ENCODE peak calls at places on chromosomes 3 and 15, in ten cellular contexts. U is A673; N is GM23248; R is mesendoderm; J is heart right ventricle; Y is DND-41; T is CD4-positive, alpha-beta memory T cell; X is ovary; M is NT2/D1; H is Peyer's patch. F is an unnamed sample.
A peak's percentile ranks its signal among the peaks of the same experiment; 100 is the strongest.

GRCh38 chr15:83846847-83847246 is 192.9 kb downstream of the ADAMTSL3 start:
- DNase-seq in Y (no peak), R (no peak), M (no peak), H (no peak), X (no peak), J (no peak), T (no peak), U (no peak), N (peak; percentile 88), F (no peak)

GRCh38 chr3:45781271-45781670 is 15.1 kb downstream of the SLC6A20 start:
- DNase-seq in N (no peak), T (no peak), U (no peak), Y (peak; percentile 1), R (no peak), H (no peak), J (no peak), M (no peak), X (no peak), F (no peak)

GRCh38 chr15:70387993-70388392 is 290.3 kb upstream of the TLE3 start:
- DNase-seq in N (no peak), Y (no peak), H (no peak), R (no peak), J (no peak), T (no peak), U (no peak), X (no peak), M (no peak), F (no peak)

GRCh38 chr3:112979244-112979832 is 4.4 kb upstream of the CD200R1 start:
- DNase-seq in N (peak; percentile 65), X (no peak), H (no peak), U (peak; percentile 46), J (no peak), M (no peak), Y (no peak), R (peak; percentile 40), T (peak; percentile 67), F (no peak)

GRCh38 chr3:138371070-138371950 is 22.9 kb downstream of the MRAS start:
- DNase-seq in T (no peak), Y (no peak), H (no peak), X (no peak), M (no peak), J (no peak), U (no peak), N (no peak), R (no peak), F (no peak)

GRCh38 chr3:58536501-58537411 is at the start of gene ACOX2:
- DNase-seq in J (peak; percentile 74), N (peak; percentile 81), H (peak; percentile 67), Y (no peak), U (no peak), M (no peak), T (no peak), X (peak; percentile 78), R (no peak), F (peak; percentile 83)

GRCh38 chr3:129576514-129577345 is 29.7 kb downstream of the PLXND1 start:
- DNase-seq in R (no peak), Y (peak; percentile 81), T (peak; percentile 84), M (no peak), N (no peak), X (no peak), U (no peak), J (peak; percentile 58), H (no peak), F (peak; percentile 69)

GRCh38 chr3:49805884-49806701 is 3.0 kb downstream of the INKA1 start:
- DNase-seq in M (no peak), T (no peak), X (peak; percentile 61), Y (peak; percentile 74), U (peak; percentile 79), H (no peak), N (no peak), J (peak; percentile 49), R (peak; percentile 64), F (peak; percentile 56)

GRCh38 chr15:89836255-89837133 is 21.8 kb upstream of the ANPEP start:
- DNase-seq in R (peak; percentile 71), J (no peak), Y (no peak), M (no peak), N (peak; percentile 96), X (no peak), U (peak; percentile 24), H (no peak), T (no peak), F (no peak)

GRCh38 chr15:71532994-71533393 is 277.4 kb upstream of the NR2E3 start:
- DNase-seq in U (peak; percentile 50), M (peak; percentile 57), Y (no peak), T (no peak), X (no peak), H (no peak), N (peak; percentile 45), J (no peak), R (peak; percentile 61), F (no peak)

GRCh38 chr15:40957581-40958051 is 4.3 kb downstream of the CHAC1 start:
- DNase-seq in N (no peak), J (peak; percentile 69), H (peak; percentile 39), T (no peak), R (no peak), M (no peak), U (peak; percentile 36), Y (no peak), X (no peak), F (no peak)

GRCh38 chr3:127694467-127695215 is 21.9 kb downstream of the ABTB1 start:
- DNase-seq in Y (peak; percentile 43), N (peak; percentile 51), J (peak; percentile 71), M (no peak), X (no peak), H (peak; percentile 65), R (peak; percentile 69), T (peak; percentile 46), U (peak; percentile 54), F (peak; percentile 71)

DNA sequence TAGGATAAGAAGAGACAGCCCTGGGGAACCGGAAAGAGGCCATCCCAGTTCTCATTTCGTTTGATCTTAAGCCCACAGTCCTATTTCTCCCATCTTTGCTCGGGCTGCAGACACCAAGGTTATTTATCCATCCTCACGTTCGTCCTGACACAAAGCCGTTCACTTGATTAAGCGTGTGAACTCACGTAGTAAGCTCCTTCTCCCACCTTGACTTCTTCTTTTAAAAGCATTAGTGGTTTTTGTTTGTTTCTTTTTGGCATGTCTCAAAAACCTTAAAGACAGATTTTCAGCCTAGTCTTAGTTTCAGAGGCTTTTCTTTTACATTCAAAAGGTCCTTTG is 70.9 kb downstream of the TGFBR2 start:
- DNase-seq in R (no peak), Y (no peak), X (no peak), T (no peak), J (no peak), H (no peak), U (no peak), N (no peak), M (no peak), F (no peak)
- H3K4me1 ChIP-seq in R (peaks cover 6% of the 10 kb centered on the region), Y (no peaks in the 10 kb centered on the region), X (peaks cover 20% of the 10 kb centered on the region), T (peaks cover 86% of the 10 kb centered on the region), J (peaks cover 77% of the 10 kb centered on the region), H (peaks cover 26% of the 10 kb centered on the region), U (peaks cover 30% of the 10 kb centered on the region), N (peaks cover 18% of the 10 kb centered on the region), M (no peaks in the 10 kb centered on the region), F (peaks cover 72% of the 10 kb centered on the region)

DNA sequence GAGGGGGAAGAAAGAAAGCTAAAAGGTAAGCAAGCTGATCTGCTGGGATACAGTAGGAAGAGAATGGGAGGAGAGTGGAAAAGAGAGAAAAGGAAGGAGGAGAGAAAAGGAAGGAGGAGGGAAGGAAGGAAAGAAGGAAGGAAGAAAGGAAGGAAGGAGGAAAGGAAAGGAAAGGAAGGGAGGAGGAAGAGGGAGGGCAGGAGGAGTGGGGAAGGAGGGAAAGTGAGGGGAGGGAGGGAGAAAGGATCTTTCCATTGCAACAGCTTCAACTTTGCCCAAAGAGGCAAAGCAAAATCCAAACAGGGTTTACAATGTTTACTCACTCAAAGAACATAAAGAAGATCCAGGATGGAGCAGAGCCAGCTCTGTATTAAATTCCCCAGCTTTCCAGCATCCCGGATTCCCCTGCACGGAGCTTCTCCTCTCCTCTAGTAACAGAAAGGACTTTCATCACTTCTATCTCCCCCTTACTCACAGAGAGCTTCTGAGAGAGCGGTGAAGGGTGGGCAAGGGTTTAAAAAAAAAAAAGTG is 494.2 kb upstream of the PROK2 start:
- DNase-seq in X (no peak), Y (no peak), M (no peak), U (no peak), R (no peak), H (no peak), J (no peak), T (no peak), N (no peak), F (no peak)
- H3K27me3 ChIP-seq in X (no peaks in the 10 kb centered on the region), Y (no peaks in the 10 kb centered on the region), M (no peaks in the 10 kb centered on the region), U (no peaks in the 10 kb centered on the region), R (no peaks in the 10 kb centered on the region), H (no peaks in the 10 kb centered on the region), J (no peaks in the 10 kb centered on the region), T (no peaks in the 10 kb centered on the region), N (no peaks in the 10 kb centered on the region), F (no peaks in the 10 kb centered on the region)

GRCh38 chr15:60374628-60375081 is 23.1 kb downstream of the ANXA2 start:
- DNase-seq in H (no peak), X (no peak), Y (no peak), U (peak; percentile 90), T (no peak), J (no peak), M (peak; percentile 71), N (peak; percentile 97), R (peak; percentile 92), F (no peak)
- H3K4me1 ChIP-seq in H (peaks cover 59% of the 10 kb centered on the region), X (peaks cover 12% of the 10 kb centered on the region), Y (no peaks in the 10 kb centered on the region), U (peaks cover 81% of the 10 kb centered on the region), T (peaks cover 5% of the 10 kb centered on the region), J (peaks cover 95% of the 10 kb centered on the region), M (peaks cover 7% of the 10 kb centered on the region), N (peaks cover 96% of the 10 kb centered on the region), R (peaks cover 2% of the 10 kb centered on the region), F (peaks cover 69% of the 10 kb centered on the region)

GRCh38 chr15:73056460-73056859 is 4.2 kb downstream of the NEO1 start:
- DNase-seq in X (no peak), R (no peak), M (no peak), N (no peak), Y (no peak), T (no peak), J (no peak), U (no peak), H (no peak), F (no peak)

GRCh38 chr15:73053398-73053723 is 1.1 kb downstream of the NEO1 start:
- DNase-seq in M (no peak), U (no peak), T (no peak), X (no peak), H (no peak), Y (no peak), N (no peak), J (no peak), R (no peak), F (no peak)

GRCh38 chr15:73052679-73053397 is 575 bp downstream of the NEO1 start:
- DNase-seq in U (peak; percentile 96), N (peak; percentile 65), H (peak; percentile 69), M (peak; percentile 32), J (peak; percentile 36), Y (peak; percentile 29), T (peak; percentile 22), X (peak; percentile 51), R (peak; percentile 89), F (peak; percentile 49)

GRCh38 chr15:73054417-73054963 is 2.2 kb downstream of the NEO1 start:
- DNase-seq in J (no peak), Y (no peak), R (no peak), M (no peak), X (no peak), N (no peak), T (no peak), U (no peak), H (no peak), F (no peak)

DNA sequence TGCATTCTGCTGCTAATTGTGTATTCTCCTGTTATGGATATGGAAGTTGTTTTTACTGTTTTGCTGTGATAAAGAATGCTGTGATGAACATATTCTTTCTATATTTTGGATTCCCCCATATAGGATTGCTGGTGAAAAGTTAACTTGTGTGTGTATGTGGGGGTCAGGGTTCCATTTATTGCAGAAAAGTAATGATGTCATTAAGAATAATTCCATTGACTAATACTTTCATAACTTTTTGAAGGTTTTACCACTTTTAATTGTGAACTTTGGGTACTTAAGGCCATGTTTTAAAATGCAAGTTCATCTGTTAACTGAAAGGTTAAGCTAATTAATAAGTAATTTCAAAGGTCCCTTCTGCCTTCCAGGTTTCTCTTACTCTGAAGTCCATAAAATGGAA is 6.2 kb downstream of the NEO1 start:
- DNase-seq in U (no peak), J (no peak), N (no peak), Y (no peak), T (no peak), R (no peak), X (no peak), H (no peak), M (no peak), F (no peak)
- H3K27me3 ChIP-seq in U (no peaks in the 10 kb centered on the region), J (peaks cover 5% of the 10 kb centered on the region), N (no peaks in the 10 kb centered on the region), Y (peaks cover 2% of the 10 kb centered on the region), T (no peaks in the 10 kb centered on the region), R (no peaks in the 10 kb centered on the region), X (no peaks in the 10 kb centered on the region), H (no peaks in the 10 kb centered on the region), M (no peaks in the 10 kb centered on the region), F (no peaks in the 10 kb centered on the region)